ENCODE peak calls at places on chromosome 17, in six cellular contexts. Q is endodermal cell, B is MM.1S, Z is sigmoid colon, R is gastrocnemius medialis, F is stomach. A is an unnamed sample.

GRCh38 chr17:48181653-48182052 is 74.1 kb downstream of the SNX11 start:
- DNase-seq in Q (peak; percentile 82), B (no peak), Z (no peak), R (no peak), F (no peak), A (no peak)

GRCh38 chr17:48290378-48290777 is 139.6 kb downstream of the SKAP1 start:
- DNase-seq in Q (no peak), B (no peak), Z (no peak), R (no peak), F (no peak), A (no peak)

GRCh38 chr17:81601525-81602120 is 35.3 kb downstream of the NPLOC4 start:
- DNase-seq in Q (peak; percentile 77), B (peak; percentile 64), Z (no peak), R (no peak), F (peak; percentile 29), A (peak; percentile 59)

GRCh38 chr17:76416447-76416846 is 32.0 kb downstream of the SPHK1 start:
- DNase-seq in Q (no peak), B (no peak), Z (no peak), R (peak; percentile 36), F (no peak), A (no peak)

GRCh38 chr17:42050360-42051012 is at the start of gene C17orf113:
- DNase-seq in Q (peak; percentile 91), B (peak; percentile 51), Z (peak; percentile 75), R (peak; percentile 10), F (peak; percentile 62), A (peak; percentile 33)

GRCh38 chr17:68709995-68710780 is 109.0 kb upstream of the FAM20A start:
- DNase-seq in Q (no peak), B (no peak), Z (no peak), R (no peak), F (no peak), A (no peak)

GRCh38 chr17:17445925-17446665 is 30.7 kb upstream of the MED9 start:
- DNase-seq in Q (peak; percentile 72), B (no peak), Z (no peak), R (no peak), F (peak; percentile 83), A (no peak)

GRCh38 chr17:47957591-47958490 is at the start of gene PRR15L:
- DNase-seq in Q (peak; percentile 80), B (peak; percentile 73), Z (no peak), R (no peak), F (peak; percentile 93), A (no peak)

GRCh38 chr17:77254961-77255741 is 114.4 kb downstream of the SEC14L1 start:
- DNase-seq in Q (peak; percentile 83), B (no peak), Z (no peak), R (no peak), F (peak; percentile 53), A (no peak)

GRCh38 chr17:13786000-13786598 is 184.4 kb upstream of the HS3ST3A1 start:
- DNase-seq in Q (no peak), B (no peak), Z (no peak), R (no peak), F (no peak), A (no peak)

GRCh38 chr17:31494259-31495048 is 103.0 kb downstream of the RAB11FIP4 start:
- DNase-seq in Q (no peak), B (no peak), Z (no peak), R (no peak), F (peak; percentile 44), A (peak; percentile 80)

GRCh38 chr17:77516902-77517301 is 376.1 kb downstream of the SEC14L1 start:
- DNase-seq in Q (no peak), B (no peak), Z (no peak), R (no peak), F (peak; percentile 21), A (no peak)

GRCh38 chr17:35668807-35669206 is 62.6 kb upstream of the RASL10B start:
- DNase-seq in Q (no peak), B (no peak), Z (no peak), R (no peak), F (no peak), A (no peak)

GRCh38 chr17:61407211-61407911 is 7.7 kb downstream of the TBX2 start:
- DNase-seq in Q (peak; percentile 55), B (no peak), Z (peak; percentile 54), R (no peak), F (no peak), A (no peak)

GRCh38 chr17:61406871-61407210 is 7.2 kb downstream of the TBX2 start:
- DNase-seq in Q (peak; percentile 53), B (no peak), Z (peak; percentile 15), R (no peak), F (no peak), A (no peak)

GRCh38 chr17:61410100-61410551 is 10.5 kb downstream of the TBX2 start:
- DNase-seq in Q (no peak), B (no peak), Z (peak; percentile 57), R (no peak), F (no peak), A (no peak)

GRCh38 chr17:61409301-61410099 is 9.9 kb downstream of the TBX2 start:
- DNase-seq in Q (peak; percentile 87), B (peak; percentile 67), Z (peak; percentile 68), R (no peak), F (peak; percentile 69), A (peak; percentile 14)

GRCh38 chr17:61408151-61409041 is 8.8 kb downstream of the TBX2 start:
- DNase-seq in Q (peak; percentile 69), B (no peak), Z (peak; percentile 61), R (no peak), F (no peak), A (no peak)
- H3K4me1 ChIP-seq in Q (no peaks in the 10 kb centered on the region), B (no peaks in the 10 kb centered on the region), Z (peaks cover 71% of the 10 kb centered on the region), R (peaks cover 6% of the 10 kb centered on the region), F (peaks cover 88% of the 10 kb centered on the region), A (peaks cover 21% of the 10 kb centered on the region)

DNA sequence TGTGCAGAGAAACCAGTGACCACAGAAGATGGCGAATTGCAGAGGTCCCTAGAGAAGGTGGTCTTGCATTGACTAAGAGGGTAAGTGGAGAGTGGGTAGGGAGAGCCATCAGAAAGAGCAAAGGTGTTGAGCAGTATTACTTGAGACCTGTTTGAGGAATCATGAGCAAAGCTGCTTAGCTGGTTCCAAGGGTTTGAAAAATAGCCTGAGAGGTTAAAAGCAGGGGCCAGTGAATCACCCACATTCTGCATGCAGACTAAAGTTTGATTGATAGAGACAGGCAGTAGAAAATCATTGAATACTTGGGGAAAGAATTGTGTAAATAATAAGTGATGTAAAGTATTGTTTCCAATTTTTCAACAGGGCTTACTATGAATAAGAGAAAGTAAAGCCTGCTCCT is 34.0 kb upstream of the KCNJ16 start:
- DNase-seq in Q (no peak), B (no peak), Z (no peak), R (no peak), F (no peak), A (no peak)
- H3K9me3 ChIP-seq in Q (no peaks in the 10 kb centered on the region), B (no peaks in the 10 kb centered on the region), Z (no peaks in the 10 kb centered on the region), R (no peaks in the 10 kb centered on the region), F (no peaks in the 10 kb centered on the region), A (no peaks in the 10 kb centered on the region)

GRCh38 chr17:64994281-64994680 is 62.3 kb downstream of the GNA13 start:
- DNase-seq in Q (no peak), B (no peak), Z (no peak), R (no peak), F (no peak), A (no peak)
- H3K27ac ChIP-seq in Q (no peak overlapping the region), B (no peak overlapping the region), Z (no peak overlapping the region), R (peak overlapping the region; percentile 98), F (no peak overlapping the region), A (no peak overlapping the region)

GRCh38 chr17:59827721-59828477 is 64.8 kb downstream of the TUBD1 start:
- DNase-seq in Q (no peak), B (no peak), Z (no peak), R (no peak), F (no peak), A (no peak)
- H3K4me1 ChIP-seq in Q (peaks cover 6% of the 10 kb centered on the region), B (peaks cover 61% of the 10 kb centered on the region), Z (peaks cover 79% of the 10 kb centered on the region), R (peaks cover 54% of the 10 kb centered on the region), F (peaks cover 79% of the 10 kb centered on the region), A (peaks cover 14% of the 10 kb centered on the region)

GRCh38 chr17:26809033-26809432 is 484.9 kb upstream of the WSB1 start:
- DNase-seq in Q (no peak), B (no peak), Z (no peak), R (no peak), F (no peak), A (no peak)

DNA sequence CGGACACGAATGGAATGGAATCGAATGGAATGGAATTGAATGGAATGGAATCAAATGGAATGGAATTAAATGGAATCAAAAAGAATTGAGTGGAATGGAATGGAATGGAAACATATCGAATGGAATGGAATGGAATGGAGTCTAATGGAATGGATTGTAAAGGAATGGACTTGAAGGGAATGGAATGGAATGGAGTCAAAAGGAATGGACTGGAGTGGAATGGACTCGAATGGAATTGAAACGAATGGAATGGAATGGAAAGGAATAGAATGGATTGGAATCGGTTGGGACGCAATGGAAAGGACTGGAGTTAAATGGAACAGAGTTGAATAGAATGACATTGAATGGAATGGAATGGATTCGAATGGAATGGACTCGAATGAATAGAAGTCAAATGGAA is 486.9 kb upstream of the WSB1 start:
- DNase-seq in Q (no peak), B (no peak), Z (no peak), R (no peak), F (no peak), A (no peak)
- H3K9me3 ChIP-seq in Q (peaks cover 86% of the 10 kb centered on the region), B (no peaks in the 10 kb centered on the region), Z (peaks cover 12% of the 10 kb centered on the region), R (no peaks in the 10 kb centered on the region), F (peaks cover 85% of the 10 kb centered on the region), A (peaks cover 70% of the 10 kb centered on the region)

DNA sequence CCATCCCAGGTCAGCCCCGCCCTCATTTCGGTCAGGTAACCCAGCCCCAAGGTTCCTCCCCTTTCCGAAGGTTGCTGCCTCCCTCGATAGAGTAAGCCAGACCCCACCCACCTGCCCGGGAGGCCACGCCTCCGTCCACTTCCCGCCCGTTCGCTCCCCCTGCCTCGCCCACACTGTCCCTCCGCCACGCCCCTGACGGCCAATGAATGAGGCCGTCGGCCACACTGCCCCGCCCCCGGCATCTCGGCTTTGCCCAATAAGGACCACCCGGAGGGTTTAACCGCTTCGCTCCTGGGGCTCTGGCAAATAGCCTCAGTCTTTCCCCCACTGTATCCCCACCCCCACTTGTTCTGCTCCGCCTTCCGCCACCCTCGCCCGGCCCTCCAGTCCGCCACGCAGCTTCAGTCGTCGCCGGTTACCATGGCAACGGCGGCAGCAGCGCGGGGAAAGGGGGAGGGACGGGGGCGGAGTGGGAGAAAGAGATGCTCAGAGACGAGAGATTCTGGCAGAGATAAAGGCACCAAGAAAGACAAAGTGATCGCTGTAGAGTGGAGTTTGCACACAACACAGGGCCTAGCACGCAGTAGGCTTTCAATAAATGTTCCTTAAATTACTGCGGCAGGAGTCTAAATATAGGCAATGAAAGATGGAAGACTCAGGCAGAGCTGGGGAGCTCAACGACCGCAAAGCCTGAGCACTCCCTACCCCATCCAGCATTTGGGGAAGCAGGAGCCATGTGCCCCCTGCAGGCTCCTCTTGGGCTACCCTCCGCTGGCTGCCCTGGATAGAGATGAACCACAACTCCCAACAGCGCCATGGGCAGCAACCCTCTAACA is 5.1 kb downstream of the DLG4 start:
- DNase-seq in Q (peak; percentile 100), B (peak; percentile 96), Z (peak; percentile 99), R (peak; percentile 92), F (peak; percentile 98), A (peak; percentile 97)
- H3K27ac ChIP-seq in Q (peak overlapping the region; percentile 95), B (peak overlapping the region; percentile 22), Z (peak overlapping the region; percentile 97), R (peak overlapping the region; percentile 63), F (peak overlapping the region; percentile 52), A (peak overlapping the region; percentile 97)

A was measured in naive thymus-derived CD4-positive, alpha-beta T cell.